ENCODE peak calls at places on chromosomes 5 and 9, in five cellular contexts. Z is NCI-H2171; D is renal cortical epithelial cell; O is mucosa of gallbladder; J is activated T-helper 1 cell treated with anti-CD3 and anti-CD28 coated beads, Interleukin-2, amount 50 U/mL, for 16 hours. Q is an unnamed sample.

GRCh38 chr5:89535421-89535820 is 652.4 kb upstream of the MEF2C start:
- DNase-seq in O (no peak), D (peak; percentile 22), Z (no peak), J (no peak), Q (no peak)

GRCh38 chr9:125805057-125805456 is 57.9 kb downstream of the PBX3 start:
- DNase-seq in D (no peak), O (peak; percentile 29), J (no peak), Z (no peak), Q (no peak)

GRCh38 chr9:18260527-18260926 is 213.4 kb upstream of the ADAMTSL1 start:
- DNase-seq in O (no peak), J (no peak), Z (no peak), D (peak; percentile 77), Q (peak; percentile 11)

GRCh38 chr5:158807947-158808346 is 291.8 kb downstream of the EBF1 start:
- DNase-seq in O (no peak), D (no peak), Z (no peak), J (no peak), Q (no peak)

GRCh38 chr5:105506692-105507277 is 1944.2 kb upstream of the NUDT12 start:
- DNase-seq in J (no peak), D (peak; percentile 4), Z (no peak), O (no peak), Q (no peak)

GRCh38 chr5:27252911-27253310 is 214.5 kb upstream of the CDH9 start:
- DNase-seq in J (no peak), O (no peak), Z (no peak), D (peak; percentile 1), Q (no peak)

GRCh38 chr5:36462295-36463021 is 143.9 kb upstream of the SLC1A3 start:
- DNase-seq in Z (no peak), J (no peak), D (peak; percentile 53), O (no peak), Q (no peak)

GRCh38 chr9:127612993-127613954 is 1.2 kb downstream of the STXBP1 start:
- DNase-seq in J (peak; percentile 8), D (no peak), Z (peak; percentile 38), O (peak; percentile 52), Q (peak; percentile 50)

GRCh38 chr9:75912951-75913350 is 22.5 kb downstream of the PCSK5 start:
- DNase-seq in Z (no peak), J (no peak), O (no peak), D (no peak), Q (no peak)

GRCh38 chr5:1280177-1281037 is 14.5 kb downstream of the TERT start:
- DNase-seq in O (no peak), Z (no peak), D (no peak), J (no peak), Q (no peak)

GRCh38 chr5:33049845-33050244 is 338.7 kb downstream of the NPR3 start:
- DNase-seq in J (no peak), O (no peak), D (peak; percentile 94), Z (no peak), Q (no peak)

GRCh38 chr9:118595719-118596305 is 773.4 kb downstream of the BRINP1 start:
- DNase-seq in D (peak; percentile 75), Z (peak; percentile 19), J (no peak), O (peak; percentile 15), Q (peak; percentile 50)

GRCh38 chr5:112142769-112143270 is 276.3 kb downstream of the EPB41L4A start:
- DNase-seq in J (no peak), Z (no peak), O (peak; percentile 39), D (peak; percentile 95), Q (no peak)

Q was measured in COR-L47.